ENCODE peak calls at places on chromosome 16, in nine cellular contexts. One of them, this sample, is unnamed.

GRCh38 chr16:30096862-30097563 is 1.0 kb upstream of the YPEL3 start:
- DNase-seq in stimulated activated CD8-positive, alpha-beta memory T cell treated with anti-CD3 and anti-CD28 coated beads, Interleukin-15, amount 100 ng/mL, for 1 hour: no peak
- DNase-seq in GM18507: no peak
- DNase-seq in cerebellum: no peak
- DNase-seq in GM23338: no peak
- DNase-seq in CD8-positive, alpha-beta T cell: no peak
- DNase-seq in NCI-H1417: no peak
- DNase-seq in OCI-LY7: peak; percentile 31
- DNase-seq in NCI-H460: no peak
- DNase-seq in this sample: peak; percentile 92

GRCh38 chr16:70809392-70810060 is 8.6 kb upstream of the VAC14 start:
- DNase-seq in stimulated activated CD8-positive, alpha-beta memory T cell treated with anti-CD3 and anti-CD28 coated beads, Interleukin-15, amount 100 ng/mL, for 1 hour: no peak
- DNase-seq in GM18507: no peak
- DNase-seq in cerebellum: no peak
- DNase-seq in GM23338: no peak
- DNase-seq in CD8-positive, alpha-beta T cell: no peak
- DNase-seq in NCI-H1417: peak; percentile 56
- DNase-seq in OCI-LY7: no peak
- DNase-seq in NCI-H460: no peak
- DNase-seq in this sample: peak; percentile 17

GRCh38 chr16:75306102-75306762 is 54.8 kb upstream of the BCAR1 start:
- DNase-seq in stimulated activated CD8-positive, alpha-beta memory T cell treated with anti-CD3 and anti-CD28 coated beads, Interleukin-15, amount 100 ng/mL, for 1 hour: no peak
- DNase-seq in GM18507: no peak
- DNase-seq in cerebellum: no peak
- DNase-seq in GM23338: no peak
- DNase-seq in CD8-positive, alpha-beta T cell: no peak
- DNase-seq in NCI-H1417: no peak
- DNase-seq in OCI-LY7: no peak
- DNase-seq in NCI-H460: peak; percentile 84
- DNase-seq in this sample: no peak

GRCh38 chr16:16014329-16015224 is 65.2 kb downstream of the ABCC1 start:
- DNase-seq in stimulated activated CD8-positive, alpha-beta memory T cell treated with anti-CD3 and anti-CD28 coated beads, Interleukin-15, amount 100 ng/mL, for 1 hour: no peak
- DNase-seq in GM18507: no peak
- DNase-seq in cerebellum: no peak
- DNase-seq in GM23338: no peak
- DNase-seq in CD8-positive, alpha-beta T cell: no peak
- DNase-seq in NCI-H1417: no peak
- DNase-seq in OCI-LY7: no peak
- DNase-seq in NCI-H460: no peak
- DNase-seq in this sample: no peak

GRCh38 chr16:5928476-5929055 is 831.0 kb upstream of the EEF2KMT start:
- DNase-seq in stimulated activated CD8-positive, alpha-beta memory T cell treated with anti-CD3 and anti-CD28 coated beads, Interleukin-15, amount 100 ng/mL, for 1 hour: no peak
- DNase-seq in GM18507: no peak
- DNase-seq in cerebellum: no peak
- DNase-seq in GM23338: peak; percentile 83
- DNase-seq in CD8-positive, alpha-beta T cell: no peak
- DNase-seq in NCI-H1417: no peak
- DNase-seq in OCI-LY7: no peak
- DNase-seq in NCI-H460: no peak
- DNase-seq in this sample: peak; percentile 71

GRCh38 chr16:13077816-13078215 is 176.4 kb downstream of the SHISA9 start:
- DNase-seq in stimulated activated CD8-positive, alpha-beta memory T cell treated with anti-CD3 and anti-CD28 coated beads, Interleukin-15, amount 100 ng/mL, for 1 hour: no peak
- DNase-seq in GM18507: no peak
- DNase-seq in cerebellum: no peak
- DNase-seq in GM23338: no peak
- DNase-seq in CD8-positive, alpha-beta T cell: no peak
- DNase-seq in NCI-H1417: no peak
- DNase-seq in OCI-LY7: no peak
- DNase-seq in NCI-H460: no peak
- DNase-seq in this sample: no peak

GRCh38 chr16:27254262-27254811 is 14.2 kb downstream of the NSMCE1 start:
- DNase-seq in stimulated activated CD8-positive, alpha-beta memory T cell treated with anti-CD3 and anti-CD28 coated beads, Interleukin-15, amount 100 ng/mL, for 1 hour: no peak
- DNase-seq in GM18507: no peak
- DNase-seq in cerebellum: no peak
- DNase-seq in GM23338: no peak
- DNase-seq in CD8-positive, alpha-beta T cell: no peak
- DNase-seq in NCI-H1417: no peak
- DNase-seq in OCI-LY7: no peak
- DNase-seq in NCI-H460: no peak
- DNase-seq in this sample: no peak

GRCh38 chr16:27486760-27487159 is 63.0 kb downstream of the GTF3C1 start:
- DNase-seq in stimulated activated CD8-positive, alpha-beta memory T cell treated with anti-CD3 and anti-CD28 coated beads, Interleukin-15, amount 100 ng/mL, for 1 hour: no peak
- DNase-seq in GM18507: no peak
- DNase-seq in cerebellum: no peak
- DNase-seq in GM23338: no peak
- DNase-seq in CD8-positive, alpha-beta T cell: no peak
- DNase-seq in NCI-H1417: no peak
- DNase-seq in OCI-LY7: no peak
- DNase-seq in NCI-H460: no peak
- DNase-seq in this sample: no peak

GRCh38 chr16:57637020-57637419 is 8.6 kb downstream of the ADGRG1 start:
- DNase-seq in stimulated activated CD8-positive, alpha-beta memory T cell treated with anti-CD3 and anti-CD28 coated beads, Interleukin-15, amount 100 ng/mL, for 1 hour: no peak
- DNase-seq in GM18507: no peak
- DNase-seq in cerebellum: no peak
- DNase-seq in GM23338: no peak
- DNase-seq in CD8-positive, alpha-beta T cell: no peak
- DNase-seq in NCI-H1417: no peak
- DNase-seq in OCI-LY7: no peak
- DNase-seq in NCI-H460: no peak
- DNase-seq in this sample: no peak

GRCh38 chr16:67432491-67432890 is 1.6 kb downstream of the HSD11B2 start:
- DNase-seq in stimulated activated CD8-positive, alpha-beta memory T cell treated with anti-CD3 and anti-CD28 coated beads, Interleukin-15, amount 100 ng/mL, for 1 hour: no peak
- DNase-seq in GM18507: no peak
- DNase-seq in cerebellum: no peak
- DNase-seq in GM23338: no peak
- DNase-seq in CD8-positive, alpha-beta T cell: no peak
- DNase-seq in NCI-H1417: no peak
- DNase-seq in OCI-LY7: no peak
- DNase-seq in NCI-H460: no peak
- DNase-seq in this sample: no peak

GRCh38 chr16:4391635-4392381 is 20.2 kb downstream of the VASN start:
- DNase-seq in stimulated activated CD8-positive, alpha-beta memory T cell treated with anti-CD3 and anti-CD28 coated beads, Interleukin-15, amount 100 ng/mL, for 1 hour: no peak
- DNase-seq in GM18507: no peak
- DNase-seq in cerebellum: no peak
- DNase-seq in GM23338: peak; percentile 82
- DNase-seq in CD8-positive, alpha-beta T cell: peak; percentile 19
- DNase-seq in NCI-H1417: peak; percentile 35
- DNase-seq in OCI-LY7: no peak
- DNase-seq in NCI-H460: no peak
- DNase-seq in this sample: peak; percentile 82

GRCh38 chr16:67339453-67339852 is 12.8 kb downstream of the LRRC36 start:
- DNase-seq in stimulated activated CD8-positive, alpha-beta memory T cell treated with anti-CD3 and anti-CD28 coated beads, Interleukin-15, amount 100 ng/mL, for 1 hour: no peak
- DNase-seq in GM18507: no peak
- DNase-seq in cerebellum: no peak
- DNase-seq in GM23338: peak; percentile 21
- DNase-seq in CD8-positive, alpha-beta T cell: no peak
- DNase-seq in NCI-H1417: no peak
- DNase-seq in OCI-LY7: peak; percentile 16
- DNase-seq in NCI-H460: peak; percentile 23
- DNase-seq in this sample: no peak

GRCh38 chr16:87860553-87861299 is 8.6 kb downstream of the SLC7A5 start:
- DNase-seq in stimulated activated CD8-positive, alpha-beta memory T cell treated with anti-CD3 and anti-CD28 coated beads, Interleukin-15, amount 100 ng/mL, for 1 hour: no peak
- DNase-seq in GM18507: no peak
- DNase-seq in cerebellum: no peak
- DNase-seq in GM23338: no peak
- DNase-seq in CD8-positive, alpha-beta T cell: no peak
- DNase-seq in NCI-H1417: peak; percentile 62
- DNase-seq in OCI-LY7: no peak
- DNase-seq in NCI-H460: no peak
- DNase-seq in this sample: no peak

GRCh38 chr16:56776562-56776961 is 46.6 kb downstream of the NUP93 start:
- DNase-seq in stimulated activated CD8-positive, alpha-beta memory T cell treated with anti-CD3 and anti-CD28 coated beads, Interleukin-15, amount 100 ng/mL, for 1 hour: no peak
- DNase-seq in GM18507: no peak
- DNase-seq in cerebellum: peak; percentile 56
- DNase-seq in GM23338: no peak
- DNase-seq in CD8-positive, alpha-beta T cell: no peak
- DNase-seq in NCI-H1417: no peak
- DNase-seq in OCI-LY7: no peak
- DNase-seq in NCI-H460: no peak
- DNase-seq in this sample: no peak

GRCh38 chr16:89586853-89587252 is 11.3 kb downstream of the CPNE7 start:
- DNase-seq in stimulated activated CD8-positive, alpha-beta memory T cell treated with anti-CD3 and anti-CD28 coated beads, Interleukin-15, amount 100 ng/mL, for 1 hour: no peak
- DNase-seq in GM18507: no peak
- DNase-seq in cerebellum: no peak
- DNase-seq in GM23338: no peak
- DNase-seq in CD8-positive, alpha-beta T cell: no peak
- DNase-seq in NCI-H1417: no peak
- DNase-seq in OCI-LY7: no peak
- DNase-seq in NCI-H460: no peak
- DNase-seq in this sample: no peak

GRCh38 chr16:66949472-66949871 is 11.6 kb upstream of the CES3 start:
- DNase-seq in stimulated activated CD8-positive, alpha-beta memory T cell treated with anti-CD3 and anti-CD28 coated beads, Interleukin-15, amount 100 ng/mL, for 1 hour: no peak
- DNase-seq in GM18507: no peak
- DNase-seq in cerebellum: no peak
- DNase-seq in GM23338: no peak
- DNase-seq in CD8-positive, alpha-beta T cell: no peak
- DNase-seq in NCI-H1417: no peak
- DNase-seq in OCI-LY7: no peak
- DNase-seq in NCI-H460: no peak
- DNase-seq in this sample: no peak

GRCh38 chr16:58346831-58347371 is 45.4 kb upstream of the GINS3 start:
- DNase-seq in stimulated activated CD8-positive, alpha-beta memory T cell treated with anti-CD3 and anti-CD28 coated beads, Interleukin-15, amount 100 ng/mL, for 1 hour: no peak
- DNase-seq in GM18507: no peak
- DNase-seq in cerebellum: peak; percentile 79
- DNase-seq in GM23338: no peak
- DNase-seq in CD8-positive, alpha-beta T cell: no peak
- DNase-seq in NCI-H1417: no peak
- DNase-seq in OCI-LY7: no peak
- DNase-seq in NCI-H460: no peak
- DNase-seq in this sample: no peak

GRCh38 chr16:70380205-70380918 is 33.7 kb downstream of the DDX19A start:
- DNase-seq in stimulated activated CD8-positive, alpha-beta memory T cell treated with anti-CD3 and anti-CD28 coated beads, Interleukin-15, amount 100 ng/mL, for 1 hour: peak; percentile 45
- DNase-seq in GM18507: no peak
- DNase-seq in cerebellum: no peak
- DNase-seq in GM23338: peak; percentile 71
- DNase-seq in CD8-positive, alpha-beta T cell: peak; percentile 68
- DNase-seq in NCI-H1417: peak; percentile 73
- DNase-seq in OCI-LY7: peak; percentile 74
- DNase-seq in NCI-H460: peak; percentile 8
- DNase-seq in this sample: peak; percentile 66